ENCODE peak calls at places on chromosomes 16 and 17, in nine cellular contexts. X is B cell; M is stimulated activated CD8-positive, alpha-beta memory T cell treated with anti-CD3 and anti-CD28 coated beads, Interleukin-2, amount 100 ng/mL, for 1 hour; V is NCI-H1436; O is naive thymus-derived CD8-positive, alpha-beta T cell; G is prostate gland; Y is AG10803; S is HT-29; N is GM23338. B is an unnamed sample.

GRCh38 chr16:23668225-23668624 is 10.5 kb upstream of the PLK1 start:
- DNase-seq in X (no peak), M (no peak), V (no peak), O (no peak), G (no peak), Y (no peak), S (no peak), N (no peak), B (no peak)

GRCh38 chr17:33012522-33013033 is 20.9 kb downstream of the SPACA3 start:
- DNase-seq in X (no peak), M (no peak), V (no peak), O (no peak), G (no peak), Y (peak; percentile 83), S (no peak), N (no peak), B (no peak)

GRCh38 chr16:85913688-85914422 is 14.9 kb downstream of the IRF8 start:
- DNase-seq in X (no peak), M (no peak), V (no peak), O (no peak), G (no peak), Y (no peak), S (no peak), N (no peak), B (no peak)

GRCh38 chr17:79420318-79421243 is 190.3 kb downstream of the RBFOX3 start:
- DNase-seq in X (no peak), M (no peak), V (no peak), O (no peak), G (no peak), Y (peak; percentile 18), S (no peak), N (no peak), B (peak; percentile 96)

GRCh38 chr16:17334096-17334495 is 136.7 kb downstream of the XYLT1 start:
- DNase-seq in X (no peak), M (no peak), V (no peak), O (no peak), G (no peak), Y (peak; percentile 85), S (no peak), N (no peak), B (no peak)

GRCh38 chr16:23518435-23518891 is 8.2 kb upstream of the GGA2 start:
- DNase-seq in X (peak; percentile 71), M (no peak), V (no peak), O (no peak), G (no peak), Y (no peak), S (no peak), N (no peak), B (no peak)

GRCh38 chr17:74870512-74870911 is 2.3 kb downstream of the FDXR start:
- DNase-seq in X (no peak), M (no peak), V (no peak), O (no peak), G (no peak), Y (peak; percentile 78), S (no peak), N (no peak), B (no peak)

GRCh38 chr16:4641876-4642275 is 17.2 kb downstream of the MGRN1 start:
- DNase-seq in X (no peak), M (no peak), V (no peak), O (no peak), G (no peak), Y (no peak), S (no peak), N (no peak), B (no peak)

GRCh38 chr17:1485748-1486376 is 6.6 kb downstream of the MYO1C start:
- DNase-seq in X (peak; percentile 77), M (peak; percentile 34), V (peak; percentile 30), O (no peak), G (no peak), Y (peak; percentile 73), S (peak; percentile 32), N (peak; percentile 54), B (peak; percentile 89)

GRCh38 chr17:17503566-17504130 is 7.5 kb upstream of the RASD1 start:
- DNase-seq in X (no peak), M (no peak), V (no peak), O (no peak), G (no peak), Y (no peak), S (no peak), N (no peak), B (no peak)

GRCh38 chr17:29151567-29151966 is 28.6 kb downstream of the MYO18A start:
- DNase-seq in X (no peak), M (no peak), V (no peak), O (no peak), G (no peak), Y (peak; percentile 39), S (peak; percentile 58), N (no peak), B (no peak)

GRCh38 chr16:83136924-83137323 is 510.2 kb downstream of the CDH13 start:
- DNase-seq in X (no peak), M (no peak), V (no peak), O (no peak), G (no peak), Y (no peak), S (no peak), N (no peak), B (no peak)

GRCh38 chr17:10875411-10875810 is 37.5 kb upstream of the PIRT start:
- DNase-seq in X (no peak), M (no peak), V (no peak), O (no peak), G (no peak), Y (no peak), S (peak; percentile 4), N (peak; percentile 60), B (no peak)

GRCh38 chr17:49456172-49456965 is 38.7 kb upstream of the NGFR start:
- DNase-seq in X (no peak), M (no peak), V (no peak), O (no peak), G (no peak), Y (peak; percentile 91), S (no peak), N (no peak), B (no peak)

GRCh38 chr17:7854851-7855642 is at the start of gene TMEM88:
- DNase-seq in X (peak; percentile 50), M (no peak), V (no peak), O (no peak), G (no peak), Y (no peak), S (no peak), N (peak; percentile 83), B (peak; percentile 75)

GRCh38 chr17:44924107-44924544 is 8.8 kb upstream of the GFAP start:
- DNase-seq in X (no peak), M (no peak), V (no peak), O (no peak), G (no peak), Y (no peak), S (peak; percentile 32), N (no peak), B (no peak)

GRCh38 chr16:9098377-9099090 is 7.1 kb downstream of the HAPSTR1 start:
- DNase-seq in X (no peak), M (no peak), V (no peak), O (no peak), G (no peak), Y (no peak), S (no peak), N (no peak), B (no peak)

GRCh38 chr17:30210366-30210765 is 25.1 kb downstream of the SLC6A4 start:
- DNase-seq in X (no peak), M (no peak), V (no peak), O (no peak), G (no peak), Y (no peak), S (no peak), N (no peak), B (no peak)

GRCh38 chr17:30433514-30433913 is 43.7 kb upstream of the GOSR1 start:
- DNase-seq in X (no peak), M (no peak), V (peak; percentile 8), O (no peak), G (no peak), Y (peak; percentile 72), S (peak; percentile 69), N (no peak), B (no peak)

GRCh38 chr17:31294231-31294630 is 2.8 kb downstream of the OMG start:
- DNase-seq in X (no peak), M (no peak), V (no peak), O (no peak), G (no peak), Y (no peak), S (no peak), N (no peak), B (no peak)

GRCh38 chr16:13956635-13957196 is 36.8 kb downstream of the ERCC4 start:
- DNase-seq in X (no peak), M (no peak), V (no peak), O (no peak), G (no peak), Y (no peak), S (no peak), N (no peak), B (no peak)

GRCh38 chr16:67995423-67995822 is 3.9 kb downstream of the DPEP2 start:
- DNase-seq in X (peak; percentile 71), M (no peak), V (no peak), O (no peak), G (no peak), Y (no peak), S (no peak), N (no peak), B (no peak)

GRCh38 chr16:31025344-31025743 is 8.0 kb upstream of the STX4 start:
- DNase-seq in X (no peak), M (no peak), V (no peak), O (no peak), G (no peak), Y (no peak), S (no peak), N (no peak), B (no peak)

B was measured in osteocyte.